ENCODE peak calls at places on chromosomes 11 and 22, in five cellular contexts. Q is fibroblast of lung, G is prostate gland, S is ovary, N is brain microvascular endothelial cell. V is an unnamed sample.

GRCh38 chr11:44313701-44314489 is 4.0 kb upstream of the ALX4 start:
- DNase-seq in N (no peak), S (no peak), G (no peak), Q (peak; percentile 73), V (peak; percentile 48)

GRCh38 chr22:47606426-47606825 is 844.0 kb downstream of the TBC1D22A start:
- DNase-seq in G (no peak), N (no peak), Q (no peak), S (no peak), V (no peak)

GRCh38 chr22:19377565-19378361 is 53.8 kb downstream of the HIRA start:
- DNase-seq in N (no peak), Q (no peak), S (no peak), G (no peak), V (no peak)

GRCh38 chr11:43963221-43963620 is 20.8 kb downstream of the C11orf96 start:
- DNase-seq in S (no peak), G (no peak), N (no peak), Q (no peak), V (no peak)

GRCh38 chr22:31604137-31604705 is 57.8 kb downstream of the PISD start:
- DNase-seq in G (no peak), S (no peak), N (no peak), Q (no peak), V (no peak)

GRCh38 chr11:35721576-35722341 is 59.2 kb downstream of the TRIM44 start:
- DNase-seq in N (no peak), Q (no peak), G (no peak), S (no peak), V (no peak)

GRCh38 chr11:77197626-77198320 is 69.7 kb downstream of the MYO7A start:
- DNase-seq in G (no peak), Q (no peak), S (no peak), N (no peak), V (no peak)

GRCh38 chr22:33332538-33332937 is 274.4 kb upstream of the SYN3 start:
- DNase-seq in Q (no peak), S (no peak), G (no peak), N (no peak), V (no peak)

GRCh38 chr22:48706934-48707748 is 1120.5 kb downstream of the BRD1 start:
- DNase-seq in N (no peak), S (no peak), Q (no peak), G (no peak), V (no peak)

GRCh38 chr11:60918941-60919275 is 5.0 kb downstream of the TMEM109 start:
- DNase-seq in Q (peak; percentile 18), G (no peak), N (peak; percentile 73), S (no peak), V (no peak)

GRCh38 chr11:126855536-126855935 is 145.0 kb downstream of the KIRREL3 start:
- DNase-seq in G (no peak), Q (no peak), N (no peak), S (no peak), V (no peak)

GRCh38 chr22:45878051-45878764 is 98.8 kb downstream of the WNT7B start:
- DNase-seq in N (no peak), S (no peak), G (no peak), Q (no peak), V (no peak)

GRCh38 chr22:27115816-27116256 is 458.4 kb downstream of the MIAT start:
- DNase-seq in N (peak; percentile 97), Q (no peak), G (no peak), S (no peak), V (peak; percentile 79)

GRCh38 chr22:48827904-48828555 is 999.6 kb downstream of the BRD1 start:
- DNase-seq in G (no peak), S (no peak), Q (no peak), N (no peak), V (no peak)

GRCh38 chr11:44611687-44612437 is 46.4 kb downstream of the CD82 start:
- DNase-seq in N (no peak), G (no peak), Q (no peak), S (no peak), V (no peak)

GRCh38 chr11:46380340-46381045 is 976 bp upstream of the MDK start:
- DNase-seq in N (no peak), S (peak; percentile 85), Q (peak; percentile 26), G (peak; percentile 57), V (peak; percentile 24)

GRCh38 chr22:44091021-44091721 is 67.1 kb downstream of the PARVB start:
- DNase-seq in G (no peak), N (peak; percentile 31), Q (no peak), S (no peak), V (no peak)

GRCh38 chr22:43481528-43482309 is 69.9 kb downstream of the MPPED1 start:
- DNase-seq in Q (no peak), N (no peak), G (no peak), S (no peak), V (no peak)

GRCh38 chr11:36469063-36469462 is 41.0 kb downstream of the TRAF6 start:
- DNase-seq in N (peak; percentile 60), Q (no peak), S (no peak), G (no peak), V (no peak)

GRCh38 chr11:80773919-80774318 is 1333.1 kb upstream of the TENM4 start:
- DNase-seq in G (no peak), Q (no peak), S (no peak), N (no peak), V (no peak)

GRCh38 chr11:67629386-67630229 is at the start of gene NUDT8:
- DNase-seq in Q (peak; percentile 75), S (peak; percentile 83), N (peak; percentile 54), G (peak; percentile 70), V (peak; percentile 72)

GRCh38 chr11:124837491-124837856 is 27.8 kb upstream of the ROBO3 start:
- DNase-seq in N (peak; percentile 82), Q (peak; percentile 93), G (no peak), S (no peak), V (peak; percentile 89)

GRCh38 chr11:35185696-35186095 is 46.7 kb downstream of the CD44 start:
- DNase-seq in Q (no peak), G (no peak), N (peak; percentile 38), S (no peak), V (peak; percentile 79)

GRCh38 chr11:115887727-115888126 is 383.5 kb upstream of the CADM1 start:
- DNase-seq in Q (no peak), N (no peak), S (no peak), G (no peak), V (no peak)

GRCh38 chr22:20781272-20781990 is 7.5 kb downstream of the SERPIND1 start:
- DNase-seq in Q (no peak), G (no peak), N (peak; percentile 51), S (no peak), V (peak; percentile 15)

GRCh38 chr11:116929393-116930090 is 92.1 kb upstream of the APOA1 start:
- DNase-seq in Q (peak; percentile 12), S (no peak), N (peak; percentile 17), G (no peak), V (no peak)

GRCh38 chr11:72585762-72586590 is 88.2 kb downstream of the PDE2A start:
- DNase-seq in N (peak; percentile 50), Q (peak; percentile 60), S (peak; percentile 68), G (peak; percentile 68), V (peak; percentile 39)

GRCh38 chr22:31230155-31230870 is 18.2 kb downstream of the LIMK2 start:
- DNase-seq in N (no peak), Q (peak; percentile 24), S (no peak), G (no peak), V (peak; percentile 51)

GRCh38 chr11:116114198-116114651 is 610.0 kb upstream of the CADM1 start:
- DNase-seq in Q (no peak), G (no peak), S (no peak), N (no peak), V (no peak)

GRCh38 chr11:57638811-57639320 is 10.8 kb downstream of the YPEL4 start:
- DNase-seq in S (peak; percentile 40), G (no peak), Q (no peak), N (peak; percentile 22), V (no peak)

GRCh38 chr11:120229451-120230424 is 10.2 kb upstream of the POU2F3 start:
- DNase-seq in S (no peak), Q (peak; percentile 42), G (no peak), N (no peak), V (no peak)
- TF ChIP-seq CTCF in S (peak; percentile 70), Q (peak; percentile 60), G (peak; percentile 75), N (peak; percentile 77), V (peak; percentile 77)

GRCh38 chr22:50171319-50171964 is 911 bp downstream of the PANX2 start:
- DNase-seq in S (peak; percentile 26), G (no peak), Q (no peak), N (no peak), V (no peak)
- H3K4me3 ChIP-seq in S (peak overlapping the region; percentile 5), G (peak overlapping the region; percentile 46), Q (no peak overlapping the region), N (peak overlapping the region; percentile 5), V (no peak overlapping the region)

DNA sequence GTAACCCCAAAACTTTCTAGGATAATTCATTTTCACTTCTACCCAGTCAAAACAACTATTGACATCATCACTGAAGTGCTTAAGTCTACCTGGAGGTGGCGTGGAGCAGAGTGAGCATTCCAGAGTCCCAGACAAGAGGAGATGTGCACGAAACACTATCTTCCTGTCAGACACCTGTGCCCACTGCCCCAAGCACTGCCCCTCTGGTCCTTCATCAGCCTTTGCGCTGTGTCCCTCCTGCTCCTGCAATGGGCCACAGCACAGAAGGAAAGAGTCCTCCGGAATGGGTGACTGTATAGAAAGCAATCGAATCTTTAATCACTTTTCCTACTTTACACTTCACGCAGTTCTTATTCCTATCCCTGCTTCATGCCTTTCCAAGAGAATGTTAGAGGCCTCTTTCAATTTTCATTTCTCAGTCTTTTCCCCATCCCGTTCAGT is 512 bp upstream of the GRIA4 start:
- DNase-seq in G (no peak), S (no peak), Q (peak; percentile 13), N (peak; percentile 28), V (no peak)
- TF ChIP-seq CTCF in G (no peak), S (no peak), Q (no peak), N (peak; percentile 71), V (peak; percentile 45)

GRCh38 chr22:29788339-29789279 is 21.4 kb downstream of the UQCR10 start:
- DNase-seq in S (no peak), Q (no peak), N (no peak), G (no peak), V (no peak)
- H3K4me3 ChIP-seq in S (no peak overlapping the region), Q (no peak overlapping the region), N (no peak overlapping the region), G (no peak overlapping the region), V (no peak overlapping the region)

GRCh38 chr11:131681875-131682274 is 311.5 kb downstream of the NTM start:
- DNase-seq in S (no peak), N (no peak), Q (no peak), G (no peak), V (no peak)

GRCh38 chr11:131678658-131679340 is 308.4 kb downstream of the NTM start:
- DNase-seq in S (no peak), Q (no peak), G (no peak), N (no peak), V (no peak)

GRCh38 chr11:131675489-131675888 is 305.1 kb downstream of the NTM start:
- DNase-seq in Q (no peak), G (no peak), N (peak; percentile 47), S (no peak), V (peak; percentile 54)

GRCh38 chr11:131674051-131674755 is 303.8 kb downstream of the NTM start:
- DNase-seq in N (peak; percentile 86), S (peak; percentile 43), G (peak; percentile 48), Q (peak; percentile 75), V (peak; percentile 88)

GRCh38 chr11:131677832-131678470 is 307.5 kb downstream of the NTM start:
- DNase-seq in Q (no peak), S (no peak), G (no peak), N (no peak), V (no peak)
- TF ChIP-seq CTCF in Q (no peak), S (no peak), G (no peak), N (no peak), V (no peak)

V was measured in AG10803.